ENCODE peak calls at places on chromosomes 12 and 14, in five cellular contexts. X is astrocyte of the cerebellum, Q is substantia nigra, L is HEK293T, R is HS-27A. G is an unnamed sample.

GRCh38 chr14:52332269-52332668 is 18.2 kb downstream of the PTGER2 start:
- DNase-seq in R (no peak), L (no peak), Q (no peak), X (peak), G (no peak)

GRCh38 chr12:6952860-6953416 is 1.8 kb downstream of the PTPN6 start:
- DNase-seq in X (no peak), L (no peak), Q (no peak), R (no peak), G (no peak)

GRCh38 chr14:105748204-105748578 is 221.8 kb downstream of the TMEM121 start:
- DNase-seq in L (no peak), X (no peak), Q (no peak), R (no peak), G (no peak)

GRCh38 chr14:61320806-61321384 is 484 bp upstream of the PRKCH start:
- DNase-seq in R (no peak), X (no peak), L (no peak), Q (no peak), G (no peak)

GRCh38 chr12:47302111-47302597 is 222.4 kb upstream of the AMIGO2 start:
- DNase-seq in X (no peak), R (no peak), Q (no peak), L (no peak), G (peak)

GRCh38 chr12:74408601-74409166 is 129.0 kb upstream of the ATXN7L3B start:
- DNase-seq in X (no peak), L (no peak), R (no peak), Q (no peak), G (no peak)

GRCh38 chr14:101088395-101088667 is 184.8 kb upstream of the RTL1 start:
- DNase-seq in R (no peak), L (no peak), X (no peak), Q (no peak), G (no peak)

GRCh38 chr14:60753264-60754126 is 18.9 kb downstream of the MNAT1 start:
- DNase-seq in R (no peak), Q (no peak), X (no peak), L (no peak), G (no peak)

GRCh38 chr12:130787445-130788410 is 51.3 kb downstream of the STX2 start:
- DNase-seq in X (no peak), R (no peak), Q (no peak), L (no peak), G (no peak)

GRCh38 chr12:6957741-6958608 is 6.8 kb downstream of the PTPN6 start:
- DNase-seq in L (no peak), R (no peak), Q (no peak), X (no peak), G (no peak)

GRCh38 chr12:84772281-84772680 is 140.3 kb downstream of the SLC6A15 start:
- DNase-seq in X (peak), L (no peak), R (no peak), Q (no peak), G (no peak)

GRCh38 chr12:93090768-93091172 is 161.7 kb upstream of the EEA1 start:
- DNase-seq in R (peak), X (peak), Q (no peak), L (no peak), G (no peak)

GRCh38 chr12:62865860-62866407 is 69.0 kb downstream of the PPM1H start:
- DNase-seq in L (no peak), X (peak), Q (no peak), R (no peak), G (no peak)

GRCh38 chr12:57474862-57475261 is 4.8 kb downstream of the ARHGAP9 start:
- DNase-seq in R (no peak), L (no peak), X (no peak), Q (no peak), G (no peak)

GRCh38 chr14:104735830-104736642 is 12.0 kb downstream of the ADSS1 start:
- DNase-seq in L (no peak), Q (peak), R (no peak), X (no peak), G (peak)

GRCh38 chr12:122022393-122023338 is 982 bp downstream of the BCL7A start:
- DNase-seq in Q (no peak), R (no peak), X (no peak), L (peak), G (no peak)

GRCh38 chr14:101628471-101628966 is 67.2 kb downstream of the DIO3 start:
- DNase-seq in Q (peak), L (peak), X (peak), R (peak), G (peak)

GRCh38 chr12:93016752-93017350 is 87.8 kb upstream of the EEA1 start:
- DNase-seq in L (no peak), Q (peak), R (no peak), X (no peak), G (no peak)

GRCh38 chr14:93528884-93529558 is 98.3 kb downstream of the UNC79 start:
- DNase-seq in L (no peak), Q (no peak), X (no peak), R (no peak), G (no peak)

GRCh38 chr14:101361044-101361443 is 200.3 kb upstream of the DIO3 start:
- DNase-seq in L (no peak), R (no peak), Q (no peak), X (no peak), G (no peak)

GRCh38 chr12:86193931-86194330 is 62.3 kb downstream of the MGAT4C start:
- DNase-seq in X (no peak), R (no peak), L (no peak), Q (no peak), G (no peak)

GRCh38 chr12:67720383-67720856 is 71.9 kb downstream of the DYRK2 start:
- DNase-seq in Q (no peak), R (peak), X (no peak), L (peak), G (no peak)

GRCh38 chr14:67416085-67416484 is 4.1 kb upstream of the PLEK2 start:
- DNase-seq in R (no peak), X (no peak), L (no peak), Q (no peak), G (no peak)

GRCh38 chr14:33567003-33567735 is 383.7 kb downstream of the EGLN3 start:
- DNase-seq in X (no peak), R (no peak), Q (no peak), L (no peak), G (no peak)

GRCh38 chr12:94557896-94558295 is 92.5 kb downstream of the TMCC3 start:
- DNase-seq in R (no peak), L (no peak), Q (no peak), X (no peak), G (no peak)

GRCh38 chr14:96949594-96949993 is 152.4 kb downstream of the VRK1 start:
- DNase-seq in L (no peak), Q (no peak), R (no peak), X (no peak), G (no peak)

GRCh38 chr12:124828264-124829007 is 35.2 kb downstream of the SCARB1 start:
- DNase-seq in R (peak), L (no peak), Q (no peak), X (peak), G (no peak)

GRCh38 chr14:35949933-35950332 is 123.8 kb downstream of the BRMS1L start:
- DNase-seq in L (peak), R (no peak), X (no peak), Q (no peak), G (no peak)

GRCh38 chr14:73403181-73403752 is 55.1 kb downstream of the NUMB start:
- DNase-seq in Q (no peak), R (no peak), X (no peak), L (no peak), G (no peak)

GRCh38 chr12:3747543-3747942 is 5.4 kb downstream of the CRACR2A start:
- DNase-seq in X (no peak), Q (no peak), R (no peak), L (no peak), G (no peak)

GRCh38 chr12:9848899-9849298 is 20.3 kb downstream of the CLEC2B start:
- DNase-seq in R (no peak), L (no peak), X (no peak), Q (no peak), G (no peak)

G was measured in caudate nucleus.